ENCODE peak calls at places on chromosomes 2 and 18, in eight cellular contexts. P, S, D, V, L, K, U and Y are unnamed samples.
A peak's percentile ranks its signal among the peaks of the same experiment; 100 is the strongest.

GRCh38 chr2:100248044-100248330 is 74.3 kb downstream of the LONRF2 start:
- DNase-seq in P (no peak), S (no peak), D (no peak), V (no peak), L (no peak), K (no peak), U (no peak), Y (no peak)

GRCh38 chr2:32063310-32064020 is at the start of gene SPAST:
- DNase-seq in P (peak; percentile 73), S (peak; percentile 97), D (peak; percentile 97), V (peak; percentile 98), L (peak; percentile 93), K (peak; percentile 93), U (peak; percentile 96), Y (peak; percentile 98)

GRCh38 chr2:179911569-179911968 is 50.2 kb upstream of the ZNF385B start:
- DNase-seq in P (no peak), S (no peak), D (no peak), V (no peak), L (no peak), K (no peak), U (no peak), Y (no peak)

GRCh38 chr2:238141541-238142318 is 3.3 kb downstream of the KLHL30 start:
- DNase-seq in P (no peak), S (no peak), D (peak; percentile 70), V (no peak), L (no peak), K (no peak), U (no peak), Y (no peak)

GRCh38 chr2:74516070-74516633 is 1.9 kb downstream of the TLX2 start:
- DNase-seq in P (no peak), S (peak; percentile 37), D (peak; percentile 65), V (no peak), L (no peak), K (peak; percentile 44), U (peak; percentile 56), Y (peak; percentile 91)

GRCh38 chr2:227853765-227854271 is 17.6 kb upstream of the DAW1 start:
- DNase-seq in P (no peak), S (no peak), D (no peak), V (peak; percentile 45), L (no peak), K (peak; percentile 69), U (peak; percentile 25), Y (no peak)

GRCh38 chr2:43044093-43044614 is 182.3 kb downstream of the ZFP36L2 start:
- DNase-seq in P (no peak), S (no peak), D (no peak), V (no peak), L (no peak), K (no peak), U (no peak), Y (peak; percentile 79)

GRCh38 chr2:240869109-240869955 is 708 bp downstream of the AGXT start:
- DNase-seq in P (no peak), S (no peak), D (no peak), V (no peak), L (no peak), K (no peak), U (no peak), Y (peak; percentile 81)

GRCh38 chr2:137693521-137693920 is 270.8 kb upstream of the HNMT start:
- DNase-seq in P (no peak), S (no peak), D (peak; percentile 1), V (peak; percentile 23), L (no peak), K (peak; percentile 12), U (peak; percentile 5), Y (no peak)

GRCh38 chr18:669077-669476 is 11.6 kb downstream of the TYMS start:
- DNase-seq in P (no peak), S (no peak), D (no peak), V (no peak), L (no peak), K (no peak), U (no peak), Y (no peak)

GRCh38 chr18:662197-662596 is 4.7 kb downstream of the TYMS start:
- DNase-seq in P (no peak), S (no peak), D (no peak), V (no peak), L (no peak), K (no peak), U (no peak), Y (no peak)

GRCh38 chr18:666628-667027 is 9.2 kb downstream of the TYMS start:
- DNase-seq in P (no peak), S (no peak), D (no peak), V (no peak), L (no peak), K (no peak), U (no peak), Y (no peak)

GRCh38 chr18:668263-668662 is 10.8 kb downstream of the TYMS start:
- DNase-seq in P (no peak), S (no peak), D (no peak), V (no peak), L (no peak), K (no peak), U (no peak), Y (no peak)

DNA sequence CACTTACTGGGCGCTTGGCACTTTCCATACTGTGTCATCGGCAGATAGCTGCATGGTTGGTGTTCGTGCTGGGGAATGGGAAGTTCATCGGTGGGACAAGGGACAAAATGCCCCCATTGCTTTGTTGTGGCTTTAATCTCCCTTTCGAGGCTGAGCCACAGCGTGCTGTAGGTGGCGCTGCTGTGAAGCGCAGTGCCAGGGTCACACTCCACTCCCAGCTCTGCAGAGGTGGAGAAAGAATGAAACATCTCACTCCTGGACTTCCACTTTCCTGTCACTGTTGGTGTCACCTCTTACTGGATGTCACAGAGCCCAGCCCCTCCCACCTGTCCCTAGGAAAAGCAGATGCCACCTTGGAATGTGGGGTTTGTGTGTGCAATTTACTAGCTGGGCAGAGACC is 8.7 kb downstream of the TYMS start:
- DNase-seq in P (no peak), S (no peak), D (no peak), V (no peak), L (no peak), K (no peak), U (no peak), Y (no peak)
- TF ChIP-seq CTCF in P (peak; percentile 25), S (no peak), D (no peak), V (peak; percentile 42), L (no peak), K (peak; percentile 20), U (peak; percentile 37), Y (no peak)

DNA sequence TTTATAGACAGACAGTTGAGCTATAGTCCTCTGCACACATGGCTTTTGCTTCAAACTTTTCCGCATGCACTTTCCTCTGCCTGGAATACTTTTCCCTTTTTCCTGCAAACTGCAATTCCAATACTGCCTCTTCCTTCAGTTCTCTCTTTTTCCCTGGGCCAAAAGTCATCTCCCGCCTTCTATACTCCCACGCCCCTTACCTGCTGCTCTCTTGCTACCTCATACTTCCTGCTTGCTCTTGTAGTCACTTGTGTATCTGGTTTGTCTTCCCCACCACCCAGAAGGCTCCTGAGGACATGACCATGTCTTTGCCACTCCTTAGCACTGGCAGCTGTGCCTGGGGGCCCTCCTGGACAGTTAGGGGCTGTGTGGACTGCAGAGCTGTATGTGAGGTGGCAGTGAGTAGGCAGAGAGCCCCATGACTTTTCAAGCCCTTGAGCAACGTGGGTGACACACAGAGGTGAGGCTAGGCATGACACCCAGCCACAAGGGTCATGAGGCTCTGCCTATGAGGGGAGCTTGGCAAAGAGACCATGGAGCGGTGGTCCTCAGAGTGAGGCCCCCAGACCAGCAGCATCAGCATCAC is 23.2 kb downstream of the SPEG start:
- DNase-seq in P (no peak), S (no peak), D (no peak), V (no peak), L (no peak), K (no peak), U (no peak), Y (peak; percentile 64)
- TF ChIP-seq CTCF in P (no peak), S (peak; percentile 20), D (no peak), V (no peak), L (no peak), K (no peak), U (no peak), Y (no peak)

GRCh38 chr2:1546901-1547300 is 133.6 kb downstream of the TPO start:
- DNase-seq in P (no peak), S (no peak), D (no peak), V (no peak), L (no peak), K (no peak), U (no peak), Y (peak; percentile 64)
- TF ChIP-seq CTCF in P (peak; percentile 16), S (no peak), D (no peak), V (peak; percentile 26), L (no peak), K (peak; percentile 15), U (peak; percentile 28), Y (no peak)

GRCh38 chr2:12051831-12052230 is 305.4 kb downstream of the LPIN1 start:
- DNase-seq in P (peak; percentile 41), S (no peak), D (no peak), V (peak; percentile 77), L (no peak), K (peak; percentile 72), U (peak; percentile 66), Y (no peak)

GRCh38 chr2:12047761-12048160 is 301.3 kb downstream of the LPIN1 start:
- DNase-seq in P (no peak), S (no peak), D (no peak), V (no peak), L (no peak), K (no peak), U (no peak), Y (no peak)

GRCh38 chr2:12052771-12053170 is 306.3 kb downstream of the LPIN1 start:
- DNase-seq in P (no peak), S (no peak), D (no peak), V (no peak), L (no peak), K (no peak), U (no peak), Y (no peak)

GRCh38 chr2:12048551-12048950 is 302.1 kb downstream of the LPIN1 start:
- DNase-seq in P (no peak), S (no peak), D (no peak), V (no peak), L (no peak), K (no peak), U (no peak), Y (no peak)

DNA sequence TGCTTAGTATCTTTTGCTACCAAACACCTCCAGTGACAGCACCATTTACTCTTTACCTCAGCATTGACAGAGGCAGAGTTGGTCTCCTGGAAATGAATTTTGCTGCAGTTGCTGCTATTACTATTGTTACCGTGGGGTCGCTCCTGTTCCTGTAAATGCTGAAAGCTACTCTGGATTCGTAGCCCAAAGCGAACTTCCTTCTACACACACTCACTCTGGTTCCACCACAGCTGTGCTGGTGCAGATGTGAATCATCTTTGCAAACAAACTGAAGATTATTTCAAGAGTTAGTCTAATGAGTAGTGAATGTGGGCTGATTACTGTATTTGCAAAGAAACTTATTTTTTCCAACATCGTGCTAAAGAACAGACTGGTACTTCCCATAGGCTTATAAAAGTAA is 303.9 kb downstream of the LPIN1 start:
- DNase-seq in P (peak; percentile 84), S (no peak), D (peak; percentile 11), V (peak; percentile 74), L (no peak), K (peak; percentile 78), U (peak; percentile 70), Y (no peak)
- TF ChIP-seq CTCF in P (peak; percentile 41), S (no peak), D (no peak), V (no peak), L (no peak), K (peak; percentile 12), U (no peak), Y (peak; percentile 40)